ENCODE peak calls at places on chromosomes 16 and 17, in six cellular contexts. A is heart right ventricle, W is BJ, C is RWPE2, S is adrenal gland, M is cardiac fibroblast. Y is an unnamed sample.

GRCh38 chr16:23074423-23074822 is 74.8 kb downstream of the USP31 start:
- DNase-seq in A (peak; percentile 59), S (peak; percentile 39), W (no peak), C (no peak), M (no peak), Y (peak; percentile 43)

GRCh38 chr17:16250635-16251034 is 33.6 kb downstream of the PIGL start:
- DNase-seq in W (no peak), C (no peak), M (peak; percentile 48), S (no peak), A (no peak), Y (peak; percentile 57)

GRCh38 chr17:74972107-74972972 is at the start of gene HID1:
- DNase-seq in S (peak; percentile 60), C (no peak), M (no peak), A (peak; percentile 45), W (no peak), Y (no peak)

GRCh38 chr17:1153795-1154546 is 25.8 kb downstream of the ABR start:
- DNase-seq in S (peak; percentile 64), W (no peak), A (no peak), C (no peak), M (peak; percentile 75), Y (peak; percentile 93)

GRCh38 chr16:77675464-77676324 is 46.6 kb upstream of the NUDT7 start:
- DNase-seq in A (peak; percentile 71), W (peak; percentile 7), C (no peak), M (peak; percentile 86), S (peak; percentile 73), Y (peak; percentile 85)

GRCh38 chr17:80649672-80650338 is 105.2 kb downstream of the RPTOR start:
- DNase-seq in A (peak; percentile 85), S (peak; percentile 36), W (peak; percentile 55), M (peak; percentile 97), C (peak; percentile 74), Y (peak; percentile 97)

GRCh38 chr17:30378191-30378796 is 433 bp upstream of the CPD start:
- DNase-seq in W (no peak), S (peak; percentile 43), M (no peak), A (peak; percentile 15), C (no peak), Y (no peak)

GRCh38 chr17:596763-597644 is 117.6 kb downstream of the VPS53 start:
- DNase-seq in M (peak; percentile 75), C (no peak), S (no peak), A (no peak), W (no peak), Y (peak; percentile 74)

GRCh38 chr16:30805370-30806169 is 18.6 kb upstream of the ZNF629 start:
- DNase-seq in A (peak; percentile 90), C (no peak), W (no peak), M (peak; percentile 82), S (peak; percentile 85), Y (peak; percentile 80)

GRCh38 chr17:61289408-61290385 is 109.9 kb upstream of the TBX2 start:
- DNase-seq in A (no peak), W (no peak), S (no peak), C (no peak), M (no peak), Y (no peak)

GRCh38 chr17:42544874-42545283 is 7.8 kb upstream of the HSD17B1 start:
- DNase-seq in M (no peak), S (no peak), C (no peak), A (no peak), W (no peak), Y (no peak)

GRCh38 chr16:2773188-2773968 is 3.7 kb downstream of the ELOB start:
- DNase-seq in W (no peak), C (no peak), S (no peak), A (no peak), M (peak; percentile 52), Y (no peak)

GRCh38 chr17:19579192-19579668 is 45.6 kb downstream of the SLC47A1 start:
- DNase-seq in S (no peak), W (no peak), A (no peak), C (no peak), M (no peak), Y (no peak)

GRCh38 chr16:80046848-80047247 is 446.3 kb upstream of the MAF start:
- DNase-seq in S (no peak), C (no peak), M (no peak), A (no peak), W (no peak), Y (no peak)

GRCh38 chr17:65588194-65588808 is 26.9 kb upstream of the AXIN2 start:
- DNase-seq in S (no peak), W (no peak), A (no peak), C (no peak), M (no peak), Y (peak; percentile 74)

GRCh38 chr16:88911148-88911945 is 44.9 kb upstream of the PABPN1L start:
- DNase-seq in C (no peak), W (no peak), A (no peak), S (no peak), M (no peak), Y (no peak)

GRCh38 chr17:83199500-83200201 is 120.2 kb downstream of the METRNL start:
- DNase-seq in S (no peak), A (peak; percentile 46), M (peak; percentile 81), C (peak; percentile 59), W (peak; percentile 13), Y (no peak)

GRCh38 chr17:14748036-14748715 is 447.3 kb downstream of the HS3ST3B1 start:
- DNase-seq in A (no peak), C (no peak), M (peak; percentile 50), S (no peak), W (no peak), Y (no peak)

GRCh38 chr16:54808890-54809289 is 121.8 kb upstream of the IRX5 start:
- DNase-seq in C (no peak), S (no peak), M (no peak), W (no peak), A (no peak), Y (no peak)

GRCh38 chr16:78292726-78293380 is 193.4 kb downstream of the WWOX start:
- DNase-seq in C (no peak), M (no peak), A (no peak), S (no peak), W (no peak), Y (no peak)

GRCh38 chr16:74268372-74268782 is 28.2 kb upstream of the PSMD7 start:
- DNase-seq in C (no peak), S (no peak), A (no peak), M (no peak), W (no peak), Y (no peak)

DNA sequence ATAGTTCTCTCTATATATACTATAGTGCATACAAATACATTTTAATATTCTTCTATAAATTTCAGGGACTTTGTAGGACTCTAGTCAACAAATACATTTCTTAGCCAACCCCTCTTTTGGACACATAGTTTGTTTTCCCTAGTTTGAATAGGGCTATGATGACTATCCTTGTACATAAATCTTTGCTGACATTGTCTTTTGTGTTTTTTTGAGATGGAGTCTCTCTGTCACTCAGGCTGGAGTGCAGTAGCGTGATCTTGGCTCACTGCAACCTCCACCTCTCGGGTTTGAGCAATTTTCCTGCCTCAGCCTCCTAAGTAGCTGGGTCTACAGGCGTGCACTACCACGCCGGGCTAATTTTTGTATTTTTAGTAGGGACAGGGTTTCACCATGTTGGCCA is 3.3 kb downstream of the ANKS4B start:
- DNase-seq in A (no peak), S (no peak), W (no peak), M (no peak), C (no peak), Y (no peak)
- TF ChIP-seq CTCF in A (no peak), S (no peak), W (no peak), M (no peak), C (no peak), Y (no peak)

GRCh38 chr17:58492238-58493121 is 4.3 kb upstream of the HSF5 start:
- DNase-seq in M (no peak), W (no peak), A (no peak), S (no peak), C (no peak), Y (no peak)

GRCh38 chr17:58484600-58484999 is 3.6 kb downstream of the HSF5 start:
- DNase-seq in M (no peak), C (no peak), W (no peak), A (no peak), S (no peak), Y (no peak)

GRCh38 chr17:58488428-58488890 is 251 bp upstream of the HSF5 start:
- DNase-seq in S (no peak), A (no peak), M (no peak), C (no peak), W (no peak), Y (no peak)

GRCh38 chr17:58491510-58492045 is 3.4 kb upstream of the HSF5 start:
- DNase-seq in A (no peak), M (no peak), S (no peak), W (no peak), C (no peak), Y (no peak)

DNA sequence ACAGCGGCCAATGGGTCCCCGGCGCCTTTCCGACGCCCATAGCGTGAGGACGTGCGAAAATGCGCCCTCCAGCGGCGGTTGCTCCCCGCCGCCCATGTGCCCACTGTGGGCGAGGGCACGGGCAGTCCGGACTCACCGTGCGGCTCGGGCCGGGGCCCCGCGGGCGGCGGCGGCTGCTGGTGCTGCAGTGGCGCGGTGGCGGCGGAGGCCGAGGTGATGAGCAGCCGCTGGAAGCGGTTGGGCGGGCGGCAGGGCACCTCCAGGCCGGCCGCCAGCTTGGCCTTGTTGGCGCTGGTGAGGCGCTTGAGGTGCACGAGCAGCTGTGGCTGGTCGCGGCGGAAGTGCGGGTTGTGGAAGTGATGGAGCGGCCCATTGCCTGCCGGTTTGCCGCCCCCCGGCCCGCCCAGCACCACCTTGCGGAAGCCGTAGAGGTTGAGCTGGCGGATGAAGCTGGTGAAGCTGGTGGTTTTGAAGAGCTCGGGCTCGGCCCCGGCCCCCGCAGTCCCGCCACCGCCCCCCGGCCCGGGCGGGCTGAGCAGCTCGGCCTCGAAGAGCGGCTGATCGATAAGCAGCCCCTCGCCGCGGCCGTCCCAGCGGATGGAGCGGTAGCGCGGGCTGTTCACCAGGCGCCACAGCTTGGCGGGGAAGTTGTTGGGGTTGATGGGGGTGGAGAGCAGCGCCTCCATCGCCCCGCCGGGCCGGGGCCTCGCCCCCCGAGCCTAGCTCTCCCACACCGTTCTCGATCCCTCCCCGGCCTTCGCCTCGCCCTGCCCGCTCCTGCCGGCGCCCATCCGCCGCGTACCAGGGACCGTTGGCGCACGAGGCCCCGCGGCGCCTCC is at the start of gene HSF5:
- DNase-seq in M (no peak), C (no peak), A (no peak), S (no peak), W (no peak), Y (no peak)
- TF ChIP-seq CTCF in M (no peak), C (no peak), A (no peak), S (no peak), W (peak; percentile 14), Y (no peak)

GRCh38 chr17:31838641-31839225 is 20.3 kb downstream of the COPRS start:
- DNase-seq in M (peak; percentile 16), W (no peak), A (no peak), C (no peak), S (no peak), Y (peak; percentile 40)

GRCh38 chr17:31834448-31834847 is 24.6 kb downstream of the COPRS start:
- DNase-seq in C (no peak), W (no peak), S (no peak), M (no peak), A (no peak), Y (no peak)

GRCh38 chr17:31830971-31831755 is 27.9 kb downstream of the COPRS start:
- DNase-seq in W (no peak), M (peak; percentile 17), C (no peak), S (no peak), A (no peak), Y (peak; percentile 53)

GRCh38 chr17:31832748-31833147 is 26.3 kb downstream of the COPRS start:
- DNase-seq in S (no peak), C (no peak), M (no peak), A (no peak), W (no peak), Y (no peak)

GRCh38 chr17:31835984-31836383 is 23.1 kb downstream of the COPRS start:
- DNase-seq in C (no peak), W (no peak), A (no peak), M (peak; percentile 25), S (no peak), Y (peak; percentile 58)
- TF ChIP-seq CTCF in C (no peak), W (no peak), A (no peak), M (no peak), S (no peak), Y (no peak)

GRCh38 chr17:49637050-49637449 is 40.8 kb downstream of the SPOP start:
- DNase-seq in M (peak; percentile 38), S (no peak), W (no peak), A (no peak), C (no peak), Y (peak; percentile 49)
- TF ChIP-seq CTCF in M (no peak), S (no peak), W (no peak), A (no peak), C (no peak), Y (no peak)

Y was measured in fibroblast of the aortic adventitia.